ENCODE peak calls at places on chromosomes 2 and 18, in five cellular contexts. Z is HepG2, Y is K562, X is GM12878, A is GM12892. V is an unnamed sample.

GRCh38 chr2:157182834-157183396 is 74.6 kb upstream of the GALNT5 start:
- DNase-seq in Z (no peak), X (no peak), Y (no peak), A (no peak), V (no peak)

GRCh38 chr18:57543560-57543959 is 42.9 kb downstream of the FECH start:
- DNase-seq in Z (no peak), Y (no peak), A (no peak), X (no peak), V (no peak)

GRCh38 chr2:172052000-172052983 is 33.0 kb upstream of the DLX1 start:
- DNase-seq in Z (peak; percentile 98), X (no peak), A (no peak), Y (no peak), V (no peak)

GRCh38 chr2:197356136-197356535 is 45.6 kb upstream of the ANKRD44 start:
- DNase-seq in Y (no peak), Z (no peak), A (no peak), X (no peak), V (no peak)

GRCh38 chr2:238456966-238457926 is 30.5 kb downstream of the ASB1 start:
- DNase-seq in Y (no peak), X (no peak), A (no peak), Z (peak; percentile 91), V (no peak)

GRCh38 chr2:166361351-166362153 is 14.2 kb downstream of the SCN9A start:
- DNase-seq in A (no peak), Z (peak; percentile 79), X (no peak), Y (no peak), V (no peak)

GRCh38 chr2:486381-486780 is 190.8 kb downstream of the TMEM18 start:
- DNase-seq in Z (no peak), Y (no peak), X (no peak), A (no peak), V (no peak)

GRCh38 chr18:21678897-21679296 is 25.7 kb downstream of the ABHD3 start:
- DNase-seq in Y (no peak), A (no peak), X (no peak), Z (no peak), V (no peak)

GRCh38 chr2:144156736-144157645 is 362.9 kb downstream of the ZEB2 start:
- DNase-seq in Y (no peak), X (no peak), Z (no peak), A (no peak), V (no peak)

GRCh38 chr2:43005211-43005974 is 213.0 kb upstream of the HAAO start:
- DNase-seq in Z (peak; percentile 99), Y (no peak), A (no peak), X (no peak), V (no peak)
- TF ChIP-seq POLR2A in Z (peak; percentile 36), Y (no peak), A (no peak), X (no peak), V (no peak)

DNA sequence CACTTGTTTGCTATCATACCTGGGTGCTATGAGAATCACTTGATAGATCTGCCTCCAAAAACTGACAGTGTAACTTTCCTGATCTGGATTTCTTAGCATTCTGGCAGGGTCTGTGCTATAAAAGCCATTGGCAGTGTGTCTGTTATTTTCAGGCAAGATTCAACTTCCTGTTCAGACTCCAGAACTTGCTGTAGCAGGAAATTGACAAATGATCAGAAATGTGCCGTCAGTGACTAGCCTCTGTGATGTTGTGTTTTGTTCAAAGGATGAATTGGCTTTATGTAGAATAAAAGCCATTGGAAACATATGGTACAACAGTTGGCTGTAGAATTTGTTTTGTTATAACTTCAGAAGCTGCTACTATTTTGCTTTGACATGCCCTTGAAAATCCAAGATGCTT is 273.3 kb downstream of the PTPRM start:
- DNase-seq in A (no peak), Y (no peak), X (no peak), Z (no peak), V (no peak)
- TF ChIP-seq TAF1 in A (no peak), Y (no peak), X (no peak), Z (no peak), V (no peak)

GRCh38 chr2:26696352-26696816 is 3.9 kb downstream of the KCNK3 start:
- DNase-seq in A (no peak), Y (no peak), X (no peak), Z (no peak), V (no peak)
- TF ChIP-seq POLR2A in A (no peak), Y (no peak), X (no peak), Z (no peak), V (no peak)

GRCh38 chr2:240603846-240604245 is 17.3 kb downstream of the CAPN10 start:
- DNase-seq in Y (no peak), Z (no peak), X (no peak), A (no peak), V (no peak)

GRCh38 chr2:240603081-240603835 is 16.7 kb downstream of the CAPN10 start:
- DNase-seq in Z (no peak), A (no peak), X (no peak), Y (no peak), V (no peak)

GRCh38 chr2:240601061-240601830 is 14.7 kb downstream of the CAPN10 start:
- DNase-seq in Y (no peak), A (no peak), Z (peak; percentile 29), X (no peak), V (no peak)

GRCh38 chr2:240601831-240602160 is 15.3 kb downstream of the CAPN10 start:
- DNase-seq in Y (no peak), X (no peak), A (no peak), Z (no peak), V (no peak)

GRCh38 chr2:240602266-240603050 is 15.9 kb downstream of the CAPN10 start:
- DNase-seq in Z (no peak), Y (no peak), X (no peak), A (no peak), V (no peak)
- TF ChIP-seq TAF1 in Z (no peak), Y (no peak), X (no peak), A (no peak), V (no peak)

GRCh38 chr18:78999939-79000338 is 20.3 kb downstream of the SALL3 start:
- DNase-seq in Y (no peak), X (no peak), Z (no peak), A (no peak), V (no peak)
- TF ChIP-seq POLR2A in Y (no peak), X (no peak), Z (no peak), A (no peak), V (no peak)

DNA sequence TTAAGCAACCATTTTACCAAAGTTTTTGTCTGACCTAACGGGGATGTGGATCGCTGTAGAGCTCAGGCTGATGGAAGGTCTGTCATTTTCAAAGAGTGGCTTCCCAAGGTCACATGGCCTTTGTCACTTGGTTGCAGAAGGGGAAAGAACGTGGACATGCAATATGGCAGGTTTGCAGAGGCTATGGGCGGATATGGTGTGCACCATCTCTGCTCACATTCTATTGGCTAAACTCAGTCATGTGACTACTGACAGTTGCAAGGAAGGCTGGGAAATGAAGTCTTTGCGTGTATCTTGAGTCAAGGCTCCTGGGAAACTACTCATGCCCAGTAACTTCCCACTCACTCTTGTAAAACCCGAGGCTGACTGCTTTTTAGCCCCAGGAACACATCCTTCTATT is 96.8 kb downstream of the ST6GAL2 start:
- DNase-seq in A (no peak), Y (peak; percentile 49), Z (no peak), X (no peak), V (no peak)
- TF ChIP-seq TAF1 in A (no peak), Y (no peak), Z (no peak), X (no peak), V (no peak)